ENCODE peak calls at places on chromosome 10, in four cellular contexts. B is coronary artery, T is AG04450, J is brain microvascular endothelial cell. M is an unnamed sample.

GRCh38 chr10:116097239-116097751 is 175.7 kb downstream of the GFRA1 start:
- DNase-seq in B (no peak), T (no peak), J (no peak), M (no peak)

GRCh38 chr10:75449320-75450061 is 18.1 kb downstream of the LRMDA start:
- DNase-seq in T (no peak), J (no peak), B (no peak), M (no peak)

GRCh38 chr10:100186813-100187212 is 984 bp upstream of the ERLIN1 start:
- DNase-seq in T (no peak), J (no peak), B (peak), M (no peak)

GRCh38 chr10:130471486-130471885 is 335.3 kb downstream of the GLRX3 start:
- DNase-seq in B (peak), T (no peak), J (no peak), M (no peak)

GRCh38 chr10:63738410-63738809 is 217.2 kb downstream of the REEP3 start:
- DNase-seq in B (no peak), J (peak), T (no peak), M (no peak)

GRCh38 chr10:178208-178607 is 43.0 kb downstream of the ZMYND11 start:
- DNase-seq in J (no peak), B (no peak), T (no peak), M (peak)

GRCh38 chr10:47264797-47265281 is 35.2 kb upstream of the GDF10 start:
- DNase-seq in T (no peak), J (no peak), B (peak), M (no peak)

GRCh38 chr10:21318768-21319167 is 206.7 kb downstream of the SKIDA1 start:
- DNase-seq in J (no peak), T (no peak), B (no peak), M (no peak)

GRCh38 chr10:124875596-124875995 is 66.3 kb upstream of the ZRANB1 start:
- DNase-seq in J (peak), B (no peak), T (no peak), M (no peak)

GRCh38 chr10:112823007-112823406 is 127.0 kb upstream of the TCF7L2 start:
- DNase-seq in T (no peak), J (no peak), B (no peak), M (no peak)

GRCh38 chr10:109892087-109892486 is 31.2 kb downstream of the XPNPEP1 start:
- DNase-seq in J (no peak), B (no peak), T (no peak), M (no peak)

GRCh38 chr10:77872151-77872946 is 54.2 kb downstream of the DLG5 start:
- DNase-seq in B (no peak), J (no peak), T (no peak), M (no peak)

GRCh38 chr10:35306852-35307251 is 29.5 kb upstream of the CCNY start:
- DNase-seq in J (no peak), B (no peak), T (no peak), M (peak)

GRCh38 chr10:11232222-11232961 is 214.7 kb downstream of the CELF2 start:
- DNase-seq in T (no peak), J (no peak), B (no peak), M (no peak)

GRCh38 chr10:131231965-131232541 is 79.5 kb downstream of the TCERG1L start:
- DNase-seq in B (no peak), T (no peak), J (no peak), M (no peak)

GRCh38 chr10:5411941-5412276 is 448 bp upstream of the NET1 start:
- DNase-seq in B (no peak), T (no peak), J (no peak), M (no peak)

GRCh38 chr10:56360967-56361841 is at the start of gene ZWINT:
- DNase-seq in J (peak), B (peak), T (peak), M (peak)

GRCh38 chr10:47165711-47166404 is 134.1 kb upstream of the GDF10 start:
- DNase-seq in T (peak), B (no peak), J (peak), M (no peak)

GRCh38 chr10:7622969-7623368 is 43.8 kb downstream of the ITIH5 start:
- DNase-seq in J (no peak), B (no peak), T (no peak), M (no peak)

GRCh38 chr10:13340626-13341370 is 7.3 kb downstream of the SEPHS1 start:
- DNase-seq in T (no peak), B (no peak), J (no peak), M (no peak)

GRCh38 chr10:103695584-103696005 is 159.8 kb downstream of the SH3PXD2A start:
- DNase-seq in T (no peak), J (peak), B (no peak), M (no peak)

GRCh38 chr10:104347295-104348045 is 6.2 kb upstream of the CFAP58 start:
- DNase-seq in B (no peak), J (no peak), T (no peak), M (no peak)

GRCh38 chr10:86373828-86374227 is 7.2 kb upstream of the GRID1 start:
- DNase-seq in T (no peak), J (no peak), B (peak), M (no peak)

GRCh38 chr10:92747600-92747999 is 57.8 kb downstream of the HHEX start:
- DNase-seq in B (no peak), J (no peak), T (no peak), M (no peak)

DNA sequence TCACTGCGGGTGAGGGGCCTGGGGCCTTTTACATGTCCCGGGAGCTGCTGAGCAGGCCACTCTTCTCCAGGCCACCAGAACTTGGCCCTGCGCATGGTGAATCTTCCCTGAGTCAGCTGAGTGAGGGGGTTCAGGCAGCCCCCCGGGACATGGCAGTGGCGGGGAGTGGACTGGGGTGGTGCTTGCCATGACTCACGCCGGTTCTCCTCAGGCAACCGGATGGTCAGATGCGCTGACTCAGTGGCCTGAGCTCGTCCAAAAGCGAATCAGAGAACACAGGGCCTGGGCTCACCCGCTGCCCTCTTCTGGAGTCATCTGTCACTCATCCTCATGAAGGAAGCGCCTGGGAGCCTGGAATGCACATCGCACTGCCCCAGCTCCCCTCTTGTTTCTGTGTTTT is 33.5 kb downstream of the HTRA1 start:
- DNase-seq in T (peak), B (peak), J (peak), M (no peak)
- H3K4me3 ChIP-seq in T (no peak), B (peak), J (peak), M (no peak)

DNA sequence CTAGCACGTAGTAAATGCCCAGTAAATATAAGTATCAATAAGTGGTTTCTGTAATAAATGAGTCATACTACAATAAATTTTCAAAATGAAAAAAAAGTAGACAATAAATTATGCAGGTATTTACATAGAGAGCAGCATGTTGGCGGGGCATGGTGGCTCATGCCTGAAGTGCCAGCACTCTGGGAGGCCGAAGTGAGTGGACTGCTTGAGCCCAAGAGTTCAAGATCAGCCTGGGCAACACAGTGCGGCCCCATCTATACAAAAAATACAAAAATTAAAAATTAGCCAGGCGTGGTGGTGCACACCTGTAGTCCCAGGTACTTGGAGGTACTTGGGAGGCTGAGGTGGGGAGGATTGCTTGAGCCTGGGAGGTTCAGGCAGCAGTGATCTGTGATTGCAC is 509.3 kb upstream of the KLF6 start:
- DNase-seq in B (no peak), T (no peak), J (no peak), M (no peak)
- H3K4me3 ChIP-seq in B (no peak), T (no peak), J (no peak), M (no peak)

DNA sequence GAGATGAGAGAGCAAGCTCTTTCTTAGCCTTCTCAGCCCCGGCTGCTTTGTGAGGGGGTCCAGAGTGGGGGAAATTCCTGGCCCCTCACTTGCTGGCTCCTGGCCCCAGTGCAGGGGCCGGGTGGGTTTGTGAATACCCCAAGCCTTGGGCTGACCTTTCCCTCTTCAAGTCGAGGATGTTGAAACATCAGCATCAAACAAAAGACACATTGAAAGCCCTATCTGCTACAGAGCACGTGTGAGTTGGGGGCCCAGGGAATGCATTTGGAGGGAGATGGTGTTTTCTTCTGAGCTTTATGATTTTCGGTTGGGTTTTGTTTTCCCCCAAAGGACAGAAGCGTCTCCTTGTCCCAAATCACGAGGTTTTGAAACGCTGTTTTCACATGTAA is 2.8 kb downstream of the ZMIZ1 start:
- DNase-seq in J (no peak), T (no peak), B (no peak), M (no peak)
- H3K4me3 ChIP-seq in J (peak), T (peak), B (peak), M (peak)

GRCh38 chr10:37490266-37490665 is 364.9 kb downstream of the ANKRD30A start:
- DNase-seq in T (no peak), J (no peak), B (peak), M (no peak)

GRCh38 chr10:37488792-37489657 is 363.6 kb downstream of the ANKRD30A start:
- DNase-seq in T (no peak), J (peak), B (peak), M (no peak)

GRCh38 chr10:37495415-37495814 is 362.0 kb downstream of the ZNF248 start:
- DNase-seq in T (no peak), J (no peak), B (no peak), M (no peak)

DNA sequence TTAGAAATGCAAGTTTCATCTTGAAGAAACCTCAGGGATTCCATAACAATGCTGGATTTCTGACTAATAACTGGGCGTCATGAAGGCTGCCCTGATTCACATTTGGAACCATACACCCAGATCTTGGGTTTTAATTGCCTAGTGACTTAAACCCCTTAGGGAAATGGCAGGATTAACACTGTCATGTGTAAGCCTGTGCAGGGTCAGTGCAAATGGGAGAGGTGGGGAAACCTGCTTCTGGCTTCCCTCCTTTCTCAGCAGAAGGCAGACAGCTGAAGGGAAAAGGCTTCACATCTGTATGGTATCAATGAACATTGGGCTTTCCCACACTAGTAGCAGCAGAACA is 364.2 kb downstream of the ANKRD30A start:
- DNase-seq in B (no peak), J (no peak), T (no peak), M (no peak)
- H3K4me3 ChIP-seq in B (no peak), J (no peak), T (no peak), M (no peak)

DNA sequence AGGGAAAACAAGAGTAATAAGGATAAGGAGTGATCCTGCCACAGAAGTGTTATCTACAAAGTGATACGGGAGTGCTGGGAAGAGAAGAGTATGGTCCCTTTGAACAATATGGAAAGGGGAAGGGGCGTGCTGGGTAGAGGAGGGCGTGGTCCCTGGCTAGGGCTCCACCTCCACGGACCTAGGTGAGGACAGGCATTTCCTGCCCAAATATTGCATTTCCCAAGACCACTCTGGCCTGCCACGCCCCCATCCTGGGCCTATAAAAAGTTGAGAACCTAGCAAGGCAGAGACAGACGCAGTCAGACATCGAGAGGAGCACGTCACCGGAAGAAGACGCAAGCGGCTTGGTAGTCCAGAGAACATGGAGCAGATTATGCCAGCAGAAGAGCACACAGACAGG is 22.8 kb downstream of the VSTM4 start:
- DNase-seq in J (no peak), T (no peak), B (peak), M (no peak)
- H3K4me3 ChIP-seq in J (no peak), T (no peak), B (no peak), M (no peak)

DNA sequence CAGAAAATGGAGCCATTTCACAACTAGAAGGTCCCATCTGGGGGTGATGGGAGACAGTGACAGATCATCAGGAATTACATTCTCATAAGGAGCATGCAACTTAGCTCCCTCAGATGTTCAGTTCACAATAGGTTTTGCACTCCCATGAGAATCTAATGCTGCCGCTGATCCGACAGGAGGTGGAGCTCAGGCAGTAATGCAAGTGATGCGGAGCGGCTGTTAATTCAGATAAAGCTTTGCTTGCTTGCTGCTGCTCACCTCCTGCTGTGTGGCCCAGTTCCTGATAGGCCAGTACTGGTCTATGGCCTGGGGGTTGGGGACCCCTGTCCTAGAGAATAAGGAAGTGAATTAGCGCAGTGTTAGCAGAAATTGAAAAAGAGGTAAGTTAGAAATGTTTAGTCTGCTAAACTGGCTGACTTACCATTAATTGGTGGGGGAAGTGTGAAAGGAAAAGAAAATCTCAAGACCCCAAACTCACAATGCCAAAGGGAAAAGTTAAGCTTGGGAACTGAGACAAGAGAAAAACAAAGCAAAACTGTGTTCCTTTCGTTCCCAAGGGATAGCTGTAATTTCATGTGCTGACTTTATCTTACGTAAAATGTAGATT is 76.4 kb downstream of the LYZL2 start:
- DNase-seq in T (no peak), J (no peak), B (no peak), M (no peak)
- H3K4me3 ChIP-seq in T (no peak), J (no peak), B (peak), M (no peak)

M was measured in kidney epithelial cell.